ENCODE peak calls at places on chromosomes 3 and 15, in ten cellular contexts. S is NCI-H2029; C is A172; R is SHP77 treated with DMSO at 0.1 percent for 48 hours; T is posterior vena cava; G is stimulated activated CD8-positive, alpha-beta memory T cell treated with anti-CD3 and anti-CD28 coated beads, Interleukin-7, amount 100 ng/mL, for 4 hours; A is hippocampal formation; J is HS-27A; M is stimulated activated CD4-positive, alpha-beta T cell treated with anti-CD3 and anti-CD28 coated beads, Interleukin-4, amount 100 ng/mL, for 4 hours; Y is KBM-7. V is an unnamed sample.
A peak's percentile ranks its signal among the peaks of the same experiment; 100 is the strongest.

GRCh38 chr3:39849992-39850706 is 40.7 kb downstream of the MYRIP start:
- DNase-seq in T (peak; percentile 55), Y (peak; percentile 4), J (no peak), G (no peak), S (peak; percentile 78), M (no peak), R (peak; percentile 5), A (no peak), C (no peak), V (no peak)

GRCh38 chr3:9156604-9157003 is 92.8 kb downstream of the SRGAP3 start:
- DNase-seq in J (no peak), Y (no peak), M (no peak), R (no peak), S (no peak), G (no peak), C (no peak), T (no peak), A (no peak), V (no peak)

GRCh38 chr3:51937014-51937413 is 4.7 kb downstream of the RRP9 start:
- DNase-seq in S (no peak), J (no peak), M (no peak), R (no peak), Y (no peak), T (peak; percentile 62), A (no peak), C (peak; percentile 59), G (no peak), V (no peak)

GRCh38 chr15:63896336-63897115 is 62.8 kb upstream of the HERC1 start:
- DNase-seq in T (peak; percentile 86), R (no peak), A (no peak), C (peak; percentile 73), G (peak; percentile 12), J (peak; percentile 34), Y (peak; percentile 70), S (no peak), M (no peak), V (peak; percentile 54)

GRCh38 chr15:79832358-79832757 is 64.5 kb downstream of the MTHFS start:
- DNase-seq in G (no peak), Y (no peak), J (no peak), R (no peak), M (no peak), C (no peak), T (no peak), A (no peak), S (no peak), V (no peak)

GRCh38 chr3:99668044-99668443 is 29.6 kb downstream of the COL8A1 start:
- DNase-seq in R (no peak), Y (no peak), J (no peak), A (no peak), G (no peak), T (no peak), M (no peak), C (no peak), S (no peak), V (no peak)

GRCh38 chr3:43231276-43232000 is 54.9 kb upstream of the SNRK start:
- DNase-seq in Y (no peak), J (peak; percentile 48), C (peak; percentile 54), T (no peak), A (no peak), M (no peak), G (no peak), R (no peak), S (no peak), V (no peak)

GRCh38 chr3:5710718-5711117 is 523.2 kb downstream of the EDEM1 start:
- DNase-seq in J (no peak), T (no peak), G (no peak), C (no peak), M (no peak), A (no peak), R (no peak), S (no peak), Y (no peak), V (no peak)

GRCh38 chr3:24830230-24831152 is 335.8 kb upstream of the THRB start:
- DNase-seq in G (no peak), J (no peak), Y (no peak), T (peak; percentile 81), S (no peak), M (no peak), R (no peak), A (no peak), C (no peak), V (no peak)

GRCh38 chr15:64045774-64046346 is 425 bp downstream of the DAPK2 start:
- DNase-seq in G (no peak), Y (no peak), C (no peak), M (no peak), R (no peak), J (no peak), A (no peak), S (no peak), T (peak; percentile 75), V (peak; percentile 38)

GRCh38 chr3:189690237-189690636 is 59.0 kb downstream of the TP63 start:
- DNase-seq in M (no peak), R (no peak), G (no peak), A (no peak), T (no peak), S (no peak), C (no peak), J (no peak), Y (no peak), V (no peak)

GRCh38 chr3:83715307-83715706 is 1243.5 kb upstream of the CADM2 start:
- DNase-seq in G (no peak), S (no peak), J (no peak), C (no peak), R (no peak), M (no peak), Y (no peak), T (no peak), A (no peak), V (no peak)

GRCh38 chr15:25504307-25504706 is 65.5 kb upstream of the UBE3A start:
- DNase-seq in S (no peak), G (no peak), R (no peak), T (no peak), M (no peak), Y (peak; percentile 66), C (no peak), A (peak; percentile 31), J (no peak), V (no peak)

GRCh38 chr3:194808709-194809108 is 123.0 kb downstream of the FAM43A start:
- DNase-seq in G (no peak), T (no peak), C (peak; percentile 79), S (no peak), Y (no peak), A (no peak), R (no peak), J (no peak), M (no peak), V (no peak)

GRCh38 chr15:81235781-81236507 is 39.3 kb downstream of the IL16 start:
- DNase-seq in G (no peak), S (no peak), J (peak; percentile 89), T (peak; percentile 86), M (no peak), Y (peak; percentile 67), C (peak; percentile 55), R (no peak), A (peak; percentile 18), V (no peak)

GRCh38 chr3:52873433-52874159 is 23.8 kb downstream of the STIMATE start:
- DNase-seq in R (no peak), M (no peak), T (no peak), C (peak; percentile 38), S (no peak), A (no peak), G (no peak), J (no peak), Y (no peak), V (no peak)

GRCh38 chr3:88807471-88808090 is 299.8 kb upstream of the EPHA3 start:
- DNase-seq in Y (no peak), J (peak; percentile 65), A (no peak), R (no peak), S (no peak), M (no peak), C (no peak), G (no peak), T (no peak), V (no peak)

GRCh38 chr3:150412599-150413069 is 4.5 kb downstream of the TSC22D2 start:
- DNase-seq in G (no peak), J (no peak), Y (peak; percentile 55), M (no peak), S (no peak), R (no peak), T (no peak), A (peak; percentile 32), C (peak; percentile 70), V (no peak)

GRCh38 chr3:27963519-27963918 is 241.4 kb upstream of the EOMES start:
- DNase-seq in C (no peak), A (no peak), R (no peak), S (no peak), T (no peak), J (no peak), Y (no peak), M (no peak), G (no peak), V (no peak)

GRCh38 chr3:184129012-184129411 is 6.1 kb upstream of the EIF2B5 start:
- DNase-seq in J (no peak), A (no peak), S (peak; percentile 48), T (no peak), R (peak; percentile 9), M (no peak), G (no peak), C (peak; percentile 39), Y (peak; percentile 47), V (no peak)

GRCh38 chr15:77623008-77623877 is 9.5 kb downstream of the LINGO1 start:
- DNase-seq in C (no peak), R (no peak), Y (no peak), G (no peak), J (no peak), M (no peak), A (no peak), T (no peak), S (no peak), V (no peak)

GRCh38 chr3:62041681-62042080 is 331.7 kb downstream of the FEZF2 start:
- DNase-seq in Y (no peak), J (no peak), A (no peak), G (no peak), M (no peak), R (no peak), C (no peak), T (no peak), S (no peak), V (no peak)